ENCODE peak calls at places on chromosomes 4 and X, in seven cellular contexts. A is upper lobe of right lung, U is mucosa of descending colon, P is endothelial cell, S is nephron progenitor cell, G is OCI-LY7, I is neural progenitor cell. J is an unnamed sample.

GRCh38 chr4:184514121-184514988 is 40.0 kb upstream of the IRF2 start:
- DNase-seq in P (no peak), S (no peak), A (peak), U (no peak), G (no peak), I (peak), J (peak)

GRCh38 chrX:15524417-15524816 is 23.8 kb downstream of the BMX start:
- DNase-seq in S (no peak), I (no peak), A (no peak), U (no peak), P (no peak), G (no peak), J (no peak)

GRCh38 chr4:110850461-110851447 is 227.9 kb upstream of the PITX2 start:
- DNase-seq in I (peak), U (peak), S (peak), P (no peak), G (no peak), A (no peak), J (no peak)

GRCh38 chrX:106649523-106650428 is 38.0 kb downstream of the RADX start:
- DNase-seq in A (no peak), I (no peak), P (no peak), S (no peak), U (no peak), G (no peak), J (no peak)

GRCh38 chr4:87806520-87806919 is 7.2 kb downstream of the IBSP start:
- DNase-seq in I (no peak), G (no peak), A (no peak), S (no peak), U (no peak), P (no peak), J (no peak)

GRCh38 chr4:92050875-92051274 is 252.9 kb upstream of the GRID2 start:
- DNase-seq in A (no peak), I (no peak), U (no peak), P (no peak), G (no peak), S (no peak), J (no peak)

GRCh38 chrX:87489071-87489470 is 28.5 kb upstream of the KLHL4 start:
- DNase-seq in I (no peak), S (no peak), A (no peak), U (no peak), G (no peak), P (no peak), J (no peak)

GRCh38 chr4:48073567-48074103 is 57.1 kb downstream of the NIPAL1 start:
- DNase-seq in I (no peak), A (no peak), G (no peak), S (no peak), P (no peak), U (no peak), J (no peak)

GRCh38 chrX:47278684-47279083 is 45.9 kb downstream of the USP11 start:
- DNase-seq in S (no peak), A (no peak), G (no peak), I (no peak), U (no peak), P (no peak), J (no peak)

GRCh38 chrX:19334945-19335626 is 8.6 kb upstream of the PDHA1 start:
- DNase-seq in I (peak), S (no peak), P (peak), G (peak), U (no peak), A (no peak), J (no peak)

GRCh38 chrX:124917011-124917410 is 402.7 kb upstream of the TEX13C start:
- DNase-seq in G (no peak), U (no peak), S (no peak), A (no peak), I (no peak), P (no peak), J (no peak)

GRCh38 chr4:138113819-138114415 is 128.2 kb downstream of the SLC7A11 start:
- DNase-seq in P (no peak), S (no peak), I (no peak), U (no peak), A (no peak), G (peak), J (no peak)

GRCh38 chr4:48594185-48594584 is 104.1 kb downstream of the ZAR1 start:
- DNase-seq in I (peak), U (no peak), P (peak), S (no peak), A (no peak), G (no peak), J (no peak)

GRCh38 chr4:90951037-90951436 is 823.8 kb downstream of the CCSER1 start:
- DNase-seq in I (no peak), S (no peak), A (no peak), P (no peak), U (no peak), G (no peak), J (peak)

GRCh38 chrX:127708155-127708554 is 344.0 kb downstream of the ACTRT1 start:
- DNase-seq in S (no peak), A (no peak), I (no peak), U (no peak), P (no peak), G (no peak), J (no peak)

GRCh38 chrX:96407043-96407442 is 277.6 kb upstream of the DIAPH2 start:
- DNase-seq in A (no peak), U (no peak), I (peak), G (no peak), S (no peak), P (no peak), J (peak)

GRCh38 chr4:102217345-102217744 is 127.9 kb downstream of the SLC39A8 start:
- DNase-seq in P (no peak), I (no peak), U (no peak), S (no peak), A (no peak), G (no peak), J (no peak)

GRCh38 chrX:125384843-125385242 is 65.2 kb downstream of the TEX13C start:
- DNase-seq in U (no peak), P (no peak), G (no peak), I (no peak), S (no peak), A (no peak), J (no peak)

GRCh38 chrX:13051529-13052172 is 7.2 kb upstream of the FAM9C start:
- DNase-seq in G (peak), U (no peak), I (no peak), S (no peak), A (no peak), P (no peak), J (no peak)

GRCh38 chr4:148445071-148445902 is 3.1 kb upstream of the NR3C2 start:
- DNase-seq in A (peak), S (peak), P (peak), U (peak), G (peak), I (peak), J (peak)

GRCh38 chrX:97074400-97074799 is 190.7 kb downstream of the RPA4 start:
- DNase-seq in S (no peak), I (no peak), A (no peak), G (no peak), P (no peak), U (no peak), J (no peak)

GRCh38 chrX:48468693-48469691 is 1.1 kb downstream of the SLC38A5 start:
- DNase-seq in U (no peak), P (no peak), G (peak), A (no peak), I (peak), S (no peak), J (no peak)

GRCh38 chr4:112031712-112032328 is 113.4 kb upstream of the FAM241A start:
- DNase-seq in A (no peak), I (peak), G (peak), S (peak), P (peak), U (no peak), J (peak)

GRCh38 chr4:1469596-1470392 is 63.6 kb upstream of the NKX1-1 start:
- DNase-seq in S (no peak), G (no peak), I (no peak), P (no peak), A (no peak), U (peak), J (no peak)

GRCh38 chr4:125432078-125432477 is 117.3 kb downstream of the FAT4 start:
- DNase-seq in A (no peak), U (no peak), S (peak), G (no peak), I (peak), P (peak), J (no peak)

GRCh38 chr4:3760833-3761232 is 5.4 kb upstream of the ADRA2C start:
- DNase-seq in S (no peak), I (peak), A (no peak), U (no peak), G (no peak), P (no peak), J (no peak)

GRCh38 chr4:3762264-3762663 is 3.9 kb upstream of the ADRA2C start:
- DNase-seq in A (no peak), P (no peak), I (no peak), U (no peak), S (no peak), G (no peak), J (no peak)

GRCh38 chr4:3762753-3763511 is 3.3 kb upstream of the ADRA2C start:
- DNase-seq in P (no peak), S (no peak), G (no peak), I (no peak), A (no peak), U (no peak), J (no peak)

GRCh38 chr4:3759236-3759635 is 6.9 kb upstream of the ADRA2C start:
- DNase-seq in U (no peak), G (no peak), A (no peak), P (no peak), S (no peak), I (no peak), J (no peak)

GRCh38 chr4:3760346-3760745 is 5.8 kb upstream of the ADRA2C start:
- DNase-seq in A (no peak), P (no peak), I (no peak), U (no peak), S (no peak), G (no peak), J (no peak)
- TF ChIP-seq CTCF in A (no peak), P (no peak), I (no peak), U (no peak), S (no peak), G (no peak), J (no peak)

DNA sequence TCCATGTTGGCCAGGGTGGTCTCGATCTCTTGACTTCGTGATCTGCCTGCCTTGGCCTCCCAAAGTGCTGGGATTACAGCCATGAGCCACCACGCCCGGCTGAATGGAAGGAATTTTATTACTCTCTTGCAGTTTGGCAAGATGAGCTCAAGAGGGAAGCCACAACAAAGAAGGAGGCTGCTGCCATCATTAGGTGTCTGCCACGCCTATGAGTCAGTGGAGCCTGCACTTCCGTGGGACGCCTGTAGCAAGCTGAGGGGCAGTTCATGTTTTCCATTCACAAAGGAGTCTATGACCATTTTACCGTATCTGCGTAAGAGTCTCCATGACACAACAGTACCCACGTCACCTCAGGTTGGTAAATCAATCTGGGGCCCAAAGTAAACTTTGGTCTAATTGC is 51.2 kb upstream of the CHRNA9 start:
- DNase-seq in A (no peak), S (no peak), P (no peak), U (peak), I (no peak), G (peak), J (no peak)
- TF ChIP-seq CTCF in A (no peak), S (no peak), P (no peak), U (no peak), I (no peak), G (peak), J (no peak)

GRCh38 chr4:85659626-85660213 is 184.8 kb downstream of the ARHGAP24 start:
- DNase-seq in A (no peak), P (no peak), I (no peak), S (no peak), U (no peak), G (peak), J (no peak)

GRCh38 chr4:85657143-85657542 is 182.2 kb downstream of the ARHGAP24 start:
- DNase-seq in G (no peak), U (no peak), P (no peak), S (no peak), I (no peak), A (no peak), J (no peak)

DNA sequence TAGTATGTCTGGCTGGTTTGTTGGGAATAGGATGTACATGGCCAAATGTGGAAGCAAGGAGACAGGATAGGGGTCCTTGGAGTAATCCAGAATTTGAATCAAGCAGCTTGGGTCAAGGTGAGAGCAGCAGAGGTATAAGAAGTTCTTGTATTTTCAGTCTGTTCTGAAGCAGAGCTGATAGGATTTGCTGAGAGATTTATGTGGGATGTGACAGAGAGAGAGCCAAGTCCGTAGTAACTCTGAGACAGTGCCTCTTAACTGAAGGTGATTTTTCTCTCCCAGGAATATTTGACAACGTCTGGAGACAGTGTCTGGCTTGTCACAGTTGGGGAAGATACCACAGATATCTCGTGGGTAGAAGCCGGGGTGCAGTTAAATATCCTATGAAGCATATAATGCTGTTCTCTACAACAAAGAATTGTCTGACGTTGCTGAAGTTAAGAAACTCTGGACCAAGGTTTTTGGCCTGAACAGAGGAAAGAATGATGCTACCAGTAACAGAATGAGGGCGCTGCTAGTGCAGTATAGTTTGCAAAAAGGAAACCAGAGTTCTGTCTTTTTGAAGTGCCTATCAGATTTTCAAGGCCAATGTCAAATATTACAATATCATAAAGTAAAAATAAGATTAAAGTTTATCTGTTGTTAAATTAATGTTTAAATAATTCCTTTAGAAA is 184.0 kb downstream of the ARHGAP24 start:
- DNase-seq in A (no peak), I (no peak), P (no peak), U (no peak), G (peak), S (no peak), J (no peak)
- TF ChIP-seq CTCF in A (no peak), I (peak), P (no peak), U (no peak), G (peak), S (no peak), J (no peak)

GRCh38 chrX:52574416-52575275 is 57.8 kb upstream of the XAGE1B start:
- DNase-seq in S (peak), P (peak), I (peak), U (no peak), G (peak), A (no peak), J (peak)
- TF ChIP-seq CTCF in S (peak), P (peak), I (peak), U (peak), G (peak), A (peak), J (peak)

GRCh38 chrX:110671068-110671803 is 124.4 kb downstream of the CHRDL1 start:
- DNase-seq in G (no peak), U (no peak), I (no peak), A (no peak), P (no peak), S (no peak), J (no peak)

GRCh38 chrX:110667706-110668105 is 127.9 kb downstream of the CHRDL1 start:
- DNase-seq in S (peak), I (peak), G (no peak), P (peak), U (no peak), A (no peak), J (peak)

GRCh38 chrX:110665223-110665622 is 130.4 kb downstream of the CHRDL1 start:
- DNase-seq in G (no peak), A (no peak), U (no peak), P (no peak), S (no peak), I (no peak), J (no peak)

GRCh38 chrX:110669572-110669971 is 126.0 kb downstream of the CHRDL1 start:
- DNase-seq in I (no peak), P (no peak), A (no peak), G (no peak), S (no peak), U (no peak), J (no peak)

DNA sequence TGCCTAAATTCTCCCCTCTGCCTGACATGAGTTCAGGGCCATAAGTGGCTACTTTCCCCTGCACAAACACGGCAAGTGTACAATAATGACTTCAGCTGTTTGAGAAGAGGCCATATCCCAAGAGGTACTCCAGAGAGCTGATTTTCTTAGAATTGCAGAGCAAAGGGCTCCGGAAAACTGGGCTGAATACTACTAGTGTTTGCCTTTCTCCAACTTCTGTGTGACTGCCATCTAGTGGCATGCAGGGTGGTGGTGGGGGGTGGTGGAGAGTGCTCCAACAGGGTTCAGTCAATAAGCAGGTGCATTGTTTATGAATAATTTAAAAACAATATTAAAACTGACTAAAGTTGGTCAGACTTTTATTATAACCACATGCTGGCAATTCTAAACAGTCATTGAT is 130.0 kb downstream of the CHRDL1 start:
- DNase-seq in U (no peak), P (peak), S (peak), I (peak), A (peak), G (peak), J (peak)
- TF ChIP-seq CTCF in U (no peak), P (peak), S (peak), I (peak), A (peak), G (peak), J (peak)

GRCh38 chrX:132636080-132636479 is 147.2 kb upstream of the MBNL3 start:
- DNase-seq in S (no peak), P (no peak), G (no peak), U (no peak), A (no peak), I (no peak), J (no peak)

GRCh38 chrX:132634521-132634920 is 145.7 kb upstream of the MBNL3 start:
- DNase-seq in U (no peak), G (no peak), I (no peak), S (no peak), P (peak), A (no peak), J (no peak)

GRCh38 chrX:132631579-132632232 is 142.9 kb upstream of the MBNL3 start:
- DNase-seq in U (no peak), A (no peak), P (peak), I (peak), S (peak), G (peak), J (peak)
- TF ChIP-seq CTCF in U (no peak), A (peak), P (no peak), I (peak), S (peak), G (peak), J (peak)

DNA sequence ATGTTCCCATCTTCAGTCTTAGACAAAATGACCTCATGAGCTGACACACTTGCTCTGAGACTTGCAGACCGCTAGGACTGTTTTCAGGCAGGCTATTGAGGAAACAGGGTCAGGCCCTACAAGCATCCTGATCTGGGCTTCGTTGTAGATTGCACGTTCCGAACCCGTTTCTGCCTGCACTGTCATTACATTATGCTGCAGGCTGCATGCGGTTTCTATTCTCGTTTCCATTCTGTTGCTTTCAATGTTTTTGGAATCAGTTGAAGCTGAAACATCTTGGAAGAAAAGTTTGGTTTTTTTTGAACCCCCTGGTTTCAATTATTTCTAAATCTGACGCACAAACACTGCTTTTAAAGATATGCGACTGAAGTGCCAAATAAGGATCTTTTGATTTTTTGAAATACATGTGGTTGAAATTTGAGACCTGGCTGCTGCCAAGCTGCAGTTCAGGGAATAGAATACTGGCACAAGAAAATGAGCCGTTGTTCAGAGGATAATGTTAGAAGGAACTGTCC is 716.1 kb upstream of the INTU start:
- DNase-seq in G (no peak), S (no peak), A (no peak), I (no peak), P (no peak), U (no peak), J (no peak)
- TF ChIP-seq CTCF in G (no peak), S (no peak), A (no peak), I (no peak), P (no peak), U (no peak), J (no peak)

GRCh38 chrX:75038925-75039324 is 113.7 kb upstream of the NEXMIF start:
- DNase-seq in I (peak), P (no peak), A (no peak), U (no peak), G (peak), S (no peak), J (no peak)
- TF ChIP-seq CTCF in I (peak), P (no peak), A (peak), U (no peak), G (peak), S (no peak), J (no peak)

GRCh38 chr4:109701566-109702399 is 1.5 kb downstream of the CASP6 start:
- DNase-seq in U (no peak), S (peak), A (no peak), I (peak), G (peak), P (peak), J (peak)
- TF ChIP-seq CTCF in U (no peak), S (no peak), A (no peak), I (no peak), G (no peak), P (no peak), J (no peak)

J was measured in Calu3.